ENCODE peak calls at places on chromosome 4, in four cellular contexts. One of them, this sample, is unnamed. For H4K20me1, the result is how much of the 10 kb centered on the place peaks cover.

GRCh38 chr4:67327245-67327860 is 217.9 kb downstream of the CENPC start:
- DNase-seq in neural progenitor cell: peak
- DNase-seq in K562: peak
- DNase-seq in OCI-LY7: peak
- DNase-seq in this sample: peak

GRCh38 chr4:26858947-26859401 is 1.7 kb upstream of the STIM2 start:
- DNase-seq in neural progenitor cell: no peak
- DNase-seq in OCI-LY7: peak
- DNase-seq in K562: no peak
- DNase-seq in this sample: no peak

GRCh38 chr4:137069473-137069872 is 462.8 kb downstream of the PCDH18 start:
- DNase-seq in K562: no peak
- DNase-seq in neural progenitor cell: no peak
- DNase-seq in OCI-LY7: no peak
- DNase-seq in this sample: no peak

GRCh38 chr4:144716778-144717177 is 70.8 kb downstream of the HHIP start:
- DNase-seq in neural progenitor cell: no peak
- DNase-seq in OCI-LY7: no peak
- DNase-seq in K562: no peak
- DNase-seq in this sample: no peak

GRCh38 chr4:22444813-22445212 is 71.1 kb downstream of the ADGRA3 start:
- DNase-seq in neural progenitor cell: no peak
- DNase-seq in K562: no peak
- DNase-seq in OCI-LY7: no peak
- DNase-seq in this sample: no peak

GRCh38 chr4:176654565-176655216 is 138.0 kb downstream of the VEGFC start:
- DNase-seq in OCI-LY7: no peak
- DNase-seq in neural progenitor cell: no peak
- DNase-seq in K562: no peak
- DNase-seq in this sample: no peak

GRCh38 chr4:140252742-140253555 is 99.0 kb upstream of the MAML3 start:
- DNase-seq in neural progenitor cell: peak
- DNase-seq in OCI-LY7: peak
- DNase-seq in K562: peak
- DNase-seq in this sample: peak

GRCh38 chr4:15779336-15779735 is 1.2 kb downstream of the CD38 start:
- DNase-seq in K562: no peak
- DNase-seq in neural progenitor cell: peak
- DNase-seq in OCI-LY7: no peak
- DNase-seq in this sample: peak

GRCh38 chr4:53914313-53915016 is 149.9 kb downstream of the CHIC2 start:
- DNase-seq in OCI-LY7: no peak
- DNase-seq in neural progenitor cell: no peak
- DNase-seq in K562: no peak
- DNase-seq in this sample: no peak

GRCh38 chr4:164550989-164551712 is 202.8 kb upstream of the SMIM31 start:
- DNase-seq in K562: no peak
- DNase-seq in OCI-LY7: no peak
- DNase-seq in neural progenitor cell: peak
- DNase-seq in this sample: no peak

GRCh38 chr4:105088110-105088879 is 58.4 kb upstream of the TET2 start:
- DNase-seq in OCI-LY7: no peak
- DNase-seq in K562: no peak
- DNase-seq in neural progenitor cell: peak
- DNase-seq in this sample: peak

GRCh38 chr4:129929052-129929451 is 833.1 kb downstream of the C4orf33 start:
- DNase-seq in OCI-LY7: peak
- DNase-seq in K562: peak
- DNase-seq in neural progenitor cell: peak
- DNase-seq in this sample: no peak

GRCh38 chr4:4969298-4969697 is 50.0 kb downstream of the CYTL1 start:
- DNase-seq in K562: peak
- DNase-seq in OCI-LY7: no peak
- DNase-seq in neural progenitor cell: no peak
- DNase-seq in this sample: no peak

GRCh38 chr4:181281451-181281850 is 961.8 kb upstream of the TENM3 start:
- DNase-seq in OCI-LY7: no peak
- DNase-seq in neural progenitor cell: no peak
- DNase-seq in K562: no peak
- DNase-seq in this sample: no peak

GRCh38 chr4:82268050-82268825 is 105.6 kb downstream of the HNRNPD start:
- DNase-seq in OCI-LY7: peak
- DNase-seq in neural progenitor cell: peak
- DNase-seq in K562: peak
- DNase-seq in this sample: peak

GRCh38 chr4:173040200-173040599 is 128.4 kb upstream of the GALNT7 start:
- DNase-seq in OCI-LY7: no peak
- DNase-seq in K562: no peak
- DNase-seq in neural progenitor cell: peak
- DNase-seq in this sample: no peak

GRCh38 chr4:48375651-48376291 is 34.4 kb downstream of the SLAIN2 start:
- DNase-seq in OCI-LY7: no peak
- DNase-seq in K562: no peak
- DNase-seq in neural progenitor cell: no peak
- DNase-seq in this sample: no peak

GRCh38 chr4:149555146-149555545 is 260.5 kb downstream of the IQCM start:
- DNase-seq in neural progenitor cell: no peak
- DNase-seq in OCI-LY7: no peak
- DNase-seq in K562: no peak
- DNase-seq in this sample: no peak

GRCh38 chr4:26150948-26151347 is 169.9 kb upstream of the RBPJ start:
- DNase-seq in OCI-LY7: no peak
- DNase-seq in neural progenitor cell: no peak
- DNase-seq in K562: no peak
- DNase-seq in this sample: no peak

GRCh38 chr4:25925486-25926201 is 11.6 kb downstream of the SMIM20 start:
- DNase-seq in neural progenitor cell: peak
- DNase-seq in K562: peak
- DNase-seq in OCI-LY7: peak
- DNase-seq in this sample: peak

GRCh38 chr4:176377705-176378302 is 58.0 kb downstream of the SPCS3 start:
- DNase-seq in K562: no peak
- DNase-seq in OCI-LY7: peak
- DNase-seq in neural progenitor cell: no peak
- DNase-seq in this sample: no peak

GRCh38 chr4:145931403-145931802 is 7.2 kb downstream of the ZNF827 start:
- DNase-seq in K562: no peak
- DNase-seq in OCI-LY7: no peak
- DNase-seq in neural progenitor cell: no peak
- DNase-seq in this sample: no peak

GRCh38 chr4:182478475-182478874 is 235.3 kb downstream of the TENM3 start:
- DNase-seq in neural progenitor cell: peak
- DNase-seq in OCI-LY7: peak
- DNase-seq in K562: peak
- DNase-seq in this sample: no peak

GRCh38 chr4:152536545-152537182 is 772 bp upstream of the FBXW7 start:
- DNase-seq in neural progenitor cell: peak
- DNase-seq in OCI-LY7: peak
- DNase-seq in K562: peak
- DNase-seq in this sample: no peak

GRCh38 chr4:174383783-174384182 is 100.1 kb downstream of the CEP44 start:
- DNase-seq in neural progenitor cell: no peak
- DNase-seq in OCI-LY7: no peak
- DNase-seq in K562: no peak
- DNase-seq in this sample: no peak

GRCh38 chr4:174388744-174389143 is 105.0 kb downstream of the CEP44 start:
- DNase-seq in OCI-LY7: no peak
- DNase-seq in neural progenitor cell: no peak
- DNase-seq in K562: no peak
- DNase-seq in this sample: no peak

GRCh38 chr4:174394915-174395314 is 111.2 kb downstream of the CEP44 start:
- DNase-seq in K562: no peak
- DNase-seq in OCI-LY7: no peak
- DNase-seq in neural progenitor cell: no peak
- DNase-seq in this sample: no peak

GRCh38 chr4:174387721-174388120 is 104.0 kb downstream of the CEP44 start:
- DNase-seq in K562: no peak
- DNase-seq in OCI-LY7: no peak
- DNase-seq in neural progenitor cell: no peak
- DNase-seq in this sample: no peak

GRCh38 chr4:174389439-174389838 is 105.7 kb downstream of the CEP44 start:
- DNase-seq in K562: no peak
- DNase-seq in neural progenitor cell: no peak
- DNase-seq in OCI-LY7: no peak
- DNase-seq in this sample: no peak
- H3K4me2 ChIP-seq in K562: no peak
- H3K4me2 ChIP-seq in neural progenitor cell: no peak
- H3K4me2 ChIP-seq in OCI-LY7: no peak
- H3K4me2 ChIP-seq in this sample: no peak

GRCh38 chr4:85482000-85482738 is 7.2 kb downstream of the ARHGAP24 start:
- DNase-seq in K562: no peak
- DNase-seq in neural progenitor cell: no peak
- DNase-seq in OCI-LY7: no peak
- DNase-seq in this sample: no peak
- H4K20me1 ChIP-seq in K562: under half
- H4K20me1 ChIP-seq in neural progenitor cell: under half
- H4K20me1 ChIP-seq in OCI-LY7: under half
- H4K20me1 ChIP-seq in this sample: under half

GRCh38 chr4:39568805-39569204 is 41.6 kb upstream of the UGDH start:
- DNase-seq in K562: no peak
- DNase-seq in neural progenitor cell: no peak
- DNase-seq in OCI-LY7: peak
- DNase-seq in this sample: no peak

GRCh38 chr4:39569209-39569608 is 42.0 kb upstream of the UGDH start:
- DNase-seq in neural progenitor cell: no peak
- DNase-seq in OCI-LY7: no peak
- DNase-seq in K562: no peak
- DNase-seq in this sample: no peak

GRCh38 chr4:39563448-39563847 is 36.2 kb upstream of the UGDH start:
- DNase-seq in neural progenitor cell: no peak
- DNase-seq in K562: no peak
- DNase-seq in OCI-LY7: no peak
- DNase-seq in this sample: no peak

GRCh38 chr4:39562792-39563191 is 35.6 kb upstream of the UGDH start:
- DNase-seq in neural progenitor cell: no peak
- DNase-seq in K562: no peak
- DNase-seq in OCI-LY7: no peak
- DNase-seq in this sample: no peak

GRCh38 chr4:39565925-39566630 is 38.8 kb upstream of the UGDH start:
- DNase-seq in neural progenitor cell: no peak
- DNase-seq in K562: no peak
- DNase-seq in OCI-LY7: no peak
- DNase-seq in this sample: no peak
- H3K4me2 ChIP-seq in neural progenitor cell: no peak
- H3K4me2 ChIP-seq in K562: no peak
- H3K4me2 ChIP-seq in OCI-LY7: no peak
- H3K4me2 ChIP-seq in this sample: no peak

DNA sequence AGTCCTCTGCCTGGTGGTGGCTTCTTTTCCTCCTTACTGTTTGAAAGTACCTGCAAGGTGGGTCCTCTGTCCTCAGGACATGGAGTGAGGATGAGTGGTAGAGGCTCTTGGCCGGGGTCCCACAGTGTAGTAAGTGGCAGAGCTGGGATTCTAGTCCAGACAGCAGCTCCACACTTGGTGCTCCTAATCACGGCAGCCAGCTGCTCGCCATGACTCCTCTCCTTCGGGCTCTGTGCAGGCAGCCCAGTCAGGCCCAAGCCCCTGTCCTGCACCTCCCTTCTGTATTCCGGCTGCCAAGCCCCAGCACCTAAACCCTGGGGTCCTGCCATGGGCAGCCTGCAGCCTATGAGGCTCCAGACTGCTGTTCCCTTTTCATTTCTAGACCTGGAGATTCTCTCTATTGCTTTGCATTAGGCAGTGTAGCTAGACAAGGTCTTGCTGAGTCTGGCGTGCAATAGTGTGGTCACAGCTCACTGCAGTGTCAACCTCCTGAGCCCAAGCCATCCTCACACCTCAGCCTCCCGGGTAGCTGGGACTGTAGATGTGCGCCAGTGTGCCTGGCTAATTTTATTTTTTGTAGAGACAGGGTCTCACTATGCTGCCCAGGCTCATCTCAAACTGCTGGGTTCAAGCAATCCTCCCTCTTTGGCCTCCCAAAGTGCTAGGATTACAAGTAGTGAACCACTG is 24.9 kb downstream of the NSD2 start:
- DNase-seq in neural progenitor cell: no peak
- DNase-seq in K562: no peak
- DNase-seq in OCI-LY7: no peak
- DNase-seq in this sample: no peak
- H4K20me1 ChIP-seq in neural progenitor cell: half or more
- H4K20me1 ChIP-seq in K562: under half
- H4K20me1 ChIP-seq in OCI-LY7: under half
- H4K20me1 ChIP-seq in this sample: under half

GRCh38 chr4:7513731-7514130 is 79.0 kb upstream of the PSAPL1 start:
- DNase-seq in neural progenitor cell: no peak
- DNase-seq in OCI-LY7: no peak
- DNase-seq in K562: no peak
- DNase-seq in this sample: no peak

GRCh38 chr4:7514281-7514680 is 79.6 kb upstream of the PSAPL1 start:
- DNase-seq in OCI-LY7: no peak
- DNase-seq in K562: no peak
- DNase-seq in neural progenitor cell: no peak
- DNase-seq in this sample: no peak

GRCh38 chr4:7511509-7511908 is 76.8 kb upstream of the PSAPL1 start:
- DNase-seq in K562: no peak
- DNase-seq in OCI-LY7: no peak
- DNase-seq in neural progenitor cell: peak
- DNase-seq in this sample: no peak

GRCh38 chr4:7512428-7512827 is 77.7 kb upstream of the PSAPL1 start:
- DNase-seq in neural progenitor cell: no peak
- DNase-seq in OCI-LY7: no peak
- DNase-seq in K562: no peak
- DNase-seq in this sample: no peak

GRCh38 chr4:7512946-7513345 is 78.2 kb upstream of the PSAPL1 start:
- DNase-seq in K562: no peak
- DNase-seq in neural progenitor cell: no peak
- DNase-seq in OCI-LY7: no peak
- DNase-seq in this sample: no peak
- H3K4me2 ChIP-seq in K562: no peak
- H3K4me2 ChIP-seq in neural progenitor cell: no peak
- H3K4me2 ChIP-seq in OCI-LY7: no peak
- H3K4me2 ChIP-seq in this sample: no peak

GRCh38 chr4:147090486-147090885 is 144.8 kb upstream of the TTC29 start:
- DNase-seq in neural progenitor cell: no peak
- DNase-seq in OCI-LY7: no peak
- DNase-seq in K562: no peak
- DNase-seq in this sample: no peak
- H4K20me1 ChIP-seq in neural progenitor cell: under half
- H4K20me1 ChIP-seq in OCI-LY7: under half
- H4K20me1 ChIP-seq in K562: under half
- H4K20me1 ChIP-seq in this sample: under half